ENCODE peak calls at places on chromosomes 13 and 19, in five cellular contexts. E is spleen; L is stomach; D is activated T-helper 1 cell treated with anti-CD3 and anti-CD28 coated beads, Interleukin-2, amount 50 U/mL, for 16 hours; Q is stimulated activated naive CD4-positive, alpha-beta T cell. O is an unnamed sample.

GRCh38 chr13:68050746-68051145 is 820.6 kb upstream of the PCDH9 start:
- DNase-seq in E (no peak), D (no peak), Q (no peak), L (no peak), O (no peak)

GRCh38 chr19:30169196-30169900 is 202.8 kb upstream of the ZNF536 start:
- DNase-seq in D (no peak), E (no peak), Q (no peak), L (no peak), O (no peak)

GRCh38 chr13:52359534-52359933 is 46.4 kb downstream of the THSD1 start:
- DNase-seq in Q (no peak), D (no peak), E (no peak), L (no peak), O (no peak)

GRCh38 chr19:34173145-34173956 is 1.0 kb downstream of the LSM14A start:
- DNase-seq in D (no peak), Q (peak; percentile 22), E (peak; percentile 76), L (peak; percentile 34), O (no peak)

GRCh38 chr13:50713849-50714248 is 129.6 kb downstream of the DLEU7 start:
- DNase-seq in E (peak; percentile 79), Q (no peak), L (no peak), D (no peak), O (peak; percentile 5)

GRCh38 chr19:50500753-50501151 is 10.2 kb downstream of the JOSD2 start:
- DNase-seq in D (no peak), Q (no peak), E (peak; percentile 61), L (no peak), O (no peak)

GRCh38 chr19:31278555-31279435 is 70.4 kb downstream of the TSHZ3 start:
- DNase-seq in E (peak; percentile 71), D (no peak), Q (no peak), L (no peak), O (no peak)

GRCh38 chr19:571127-571974 is 1.0 kb upstream of the BSG start:
- DNase-seq in L (peak; percentile 43), Q (peak; percentile 51), D (peak; percentile 20), E (peak; percentile 87), O (no peak)

GRCh38 chr13:38575427-38575826 is 111.5 kb upstream of the FREM2 start:
- DNase-seq in E (no peak), Q (no peak), D (no peak), L (no peak), O (no peak)

GRCh38 chr19:5864725-5865486 is 5.4 kb downstream of the FUT5 start:
- DNase-seq in E (no peak), Q (no peak), D (no peak), L (no peak), O (no peak)

GRCh38 chr13:38430761-38431160 is 81.1 kb downstream of the UFM1 start:
- DNase-seq in Q (no peak), E (no peak), L (no peak), D (no peak), O (no peak)

GRCh38 chr13:110265682-110266430 is 41.1 kb downstream of the COL4A1 start:
- DNase-seq in L (no peak), E (no peak), D (no peak), Q (no peak), O (no peak)

GRCh38 chr13:76936736-76937135 is 11.6 kb upstream of the ACOD1 start:
- DNase-seq in D (no peak), L (no peak), Q (no peak), E (no peak), O (no peak)

GRCh38 chr13:106794131-106794530 is 226.2 kb upstream of the ARGLU1 start:
- DNase-seq in D (no peak), Q (no peak), L (no peak), E (no peak), O (no peak)

GRCh38 chr19:47024502-47024901 is 4.9 kb downstream of the NPAS1 start:
- DNase-seq in L (no peak), E (no peak), D (no peak), Q (no peak), O (no peak)

GRCh38 chr13:112522578-112522977 is 65.4 kb downstream of the TUBGCP3 start:
- DNase-seq in L (no peak), Q (no peak), D (no peak), E (no peak), O (no peak)